ENCODE peak calls at places on chromosomes 13 and 19, in seven cellular contexts. X, L, M, V, Y, O and Z are unnamed samples.
A peak's percentile ranks its signal among the peaks of the same experiment; 100 is the strongest.

GRCh38 chr13:49097374-49097773 is 121.7 kb downstream of the FNDC3A start:
- DNase-seq in X (no peak), L (no peak), M (peak; percentile 78), V (no peak), Y (no peak), O (no peak), Z (no peak)

GRCh38 chr19:1094978-1095701 is at the start of gene POLR2E:
- DNase-seq in X (peak; percentile 99), L (peak; percentile 99), M (peak; percentile 99), V (peak; percentile 99), Y (peak; percentile 99), O (peak; percentile 99), Z (peak; percentile 95)

GRCh38 chr13:49633687-49634086 is 5.4 kb downstream of the ARL11 start:
- DNase-seq in X (no peak), L (no peak), M (no peak), V (no peak), Y (no peak), O (no peak), Z (no peak)

GRCh38 chr19:55694241-55694655 is 19.2 kb downstream of the EPN1 start:
- DNase-seq in X (no peak), L (peak; percentile 63), M (no peak), V (peak; percentile 23), Y (no peak), O (no peak), Z (no peak)

GRCh38 chr19:38932425-38933179 is 1.9 kb downstream of the MRPS12 start:
- DNase-seq in X (no peak), L (no peak), M (peak; percentile 46), V (no peak), Y (no peak), O (peak; percentile 33), Z (no peak)

GRCh38 chr19:9995999-9996398 is 14.3 kb downstream of the COL5A3 start:
- DNase-seq in X (no peak), L (no peak), M (no peak), V (no peak), Y (no peak), O (no peak), Z (no peak)

GRCh38 chr19:16064209-16064889 is 11.9 kb upstream of the TPM4 start:
- DNase-seq in X (no peak), L (no peak), M (no peak), V (no peak), Y (no peak), O (no peak), Z (no peak)

GRCh38 chr19:42005504-42005903 is 11.5 kb upstream of the ATP1A3 start:
- DNase-seq in X (no peak), L (no peak), M (no peak), V (no peak), Y (no peak), O (no peak), Z (no peak)

GRCh38 chr13:30715837-30716236 is 19.5 kb upstream of the ALOX5AP start:
- DNase-seq in X (no peak), L (no peak), M (no peak), V (peak; percentile 83), Y (no peak), O (no peak), Z (no peak)

GRCh38 chr19:18176367-18177310 is 3.0 kb downstream of the IFI30 start:
- DNase-seq in X (no peak), L (no peak), M (no peak), V (no peak), Y (no peak), O (no peak), Z (no peak)
- H3K4me1 ChIP-seq in X (peaks cover 6% of the 10 kb centered on the region), L (no peaks in the 10 kb centered on the region), M (peaks cover 13% of the 10 kb centered on the region), V (no peaks in the 10 kb centered on the region), Y (peaks cover 6% of the 10 kb centered on the region), O (peaks cover 16% of the 10 kb centered on the region), Z (peaks cover 3% of the 10 kb centered on the region)

GRCh38 chr13:114296448-114296847 is 15.0 kb downstream of the UPF3A start:
- DNase-seq in X (no peak), L (no peak), M (no peak), V (no peak), Y (no peak), O (no peak), Z (no peak)
- H3K4me3 ChIP-seq in X (no peak overlapping the region), L (no peak overlapping the region), M (no peak overlapping the region), V (no peak overlapping the region), Y (no peak overlapping the region), O (no peak overlapping the region), Z (no peak overlapping the region)

GRCh38 chr19:5621945-5622464 is 571 bp downstream of the SAFB2 start:
- DNase-seq in X (peak; percentile 48), L (no peak), M (peak; percentile 41), V (no peak), Y (peak; percentile 38), O (peak; percentile 26), Z (no peak)
- H3K4me1 ChIP-seq in X (peaks cover 18% of the 10 kb centered on the region), L (peaks cover 5% of the 10 kb centered on the region), M (peaks cover 37% of the 10 kb centered on the region), V (peaks cover 28% of the 10 kb centered on the region), Y (peaks cover 15% of the 10 kb centered on the region), O (peaks cover 77% of the 10 kb centered on the region), Z (peaks cover 20% of the 10 kb centered on the region)

GRCh38 chr13:80654638-80655249 is 313.8 kb upstream of the SPRY2 start:
- DNase-seq in X (no peak), L (peak; percentile 71), M (no peak), V (peak; percentile 25), Y (no peak), O (no peak), Z (no peak)
- H3K4me3 ChIP-seq in X (no peak overlapping the region), L (no peak overlapping the region), M (no peak overlapping the region), V (peak overlapping the region; percentile 35), Y (no peak overlapping the region), O (no peak overlapping the region), Z (no peak overlapping the region)

DNA sequence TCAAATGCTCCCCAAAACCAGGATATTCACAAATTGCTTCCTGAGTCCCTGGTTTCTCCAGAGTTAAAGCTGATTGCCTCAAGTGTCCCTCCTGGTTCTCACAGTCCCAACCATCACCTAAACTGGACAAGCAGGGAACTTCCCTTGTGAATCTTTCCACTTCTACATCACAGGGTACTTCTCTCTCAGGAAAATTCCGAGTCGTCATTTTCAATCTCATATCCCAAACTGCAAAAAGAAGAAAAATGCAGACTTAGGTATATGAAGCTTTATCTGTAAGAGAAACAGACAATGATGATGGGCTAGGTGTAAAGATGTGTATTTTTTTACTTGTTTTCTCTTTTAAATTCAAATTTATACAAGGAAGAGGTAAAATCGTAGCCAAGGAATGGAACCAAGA is 21.3 kb downstream of the ZNF329 start:
- DNase-seq in X (no peak), L (no peak), M (no peak), V (no peak), Y (no peak), O (no peak), Z (no peak)
- H3K4me1 ChIP-seq in X (no peaks in the 10 kb centered on the region), L (no peaks in the 10 kb centered on the region), M (no peaks in the 10 kb centered on the region), V (no peaks in the 10 kb centered on the region), Y (no peaks in the 10 kb centered on the region), O (no peaks in the 10 kb centered on the region), Z (no peaks in the 10 kb centered on the region)

GRCh38 chr19:13298565-13299481 is 148.6 kb downstream of the IER2 start:
- DNase-seq in X (no peak), L (no peak), M (no peak), V (no peak), Y (no peak), O (no peak), Z (no peak)
- H3K4me3 ChIP-seq in X (no peak overlapping the region), L (no peak overlapping the region), M (peak overlapping the region; percentile 49), V (no peak overlapping the region), Y (no peak overlapping the region), O (no peak overlapping the region), Z (no peak overlapping the region)

DNA sequence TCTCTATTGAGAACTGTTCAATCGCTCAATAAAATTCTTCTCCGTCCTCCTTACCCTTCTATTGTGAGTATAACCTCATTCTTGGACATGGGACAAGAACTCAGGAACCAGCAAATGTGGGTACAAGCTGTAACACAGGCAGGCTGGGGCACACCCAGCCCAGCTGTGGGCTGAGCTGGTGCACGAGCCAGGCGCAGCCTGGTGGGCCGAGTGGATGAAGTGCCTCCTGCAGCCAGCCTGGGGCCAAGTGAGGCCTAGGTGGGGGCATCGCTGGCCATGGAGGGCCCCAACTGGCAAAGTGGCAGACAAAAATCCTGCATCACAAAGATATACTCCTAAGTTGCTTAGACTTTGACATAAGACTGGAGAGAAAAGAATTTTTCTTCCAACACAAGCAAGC is 57.9 kb upstream of the DIAPH3 start:
- DNase-seq in X (no peak), L (no peak), M (no peak), V (no peak), Y (no peak), O (no peak), Z (no peak)
- H3K4me1 ChIP-seq in X (no peaks in the 10 kb centered on the region), L (no peaks in the 10 kb centered on the region), M (no peaks in the 10 kb centered on the region), V (no peaks in the 10 kb centered on the region), Y (no peaks in the 10 kb centered on the region), O (no peaks in the 10 kb centered on the region), Z (no peaks in the 10 kb centered on the region)

GRCh38 chr19:46413262-46414031 is at the start of gene CCDC8:
- DNase-seq in X (peak; percentile 97), L (peak; percentile 92), M (peak; percentile 90), V (peak; percentile 94), Y (peak; percentile 97), O (no peak), Z (peak; percentile 89)

GRCh38 chr19:46411088-46412033 is 2.0 kb downstream of the CCDC8 start:
- DNase-seq in X (no peak), L (no peak), M (no peak), V (no peak), Y (peak; percentile 4), O (no peak), Z (no peak)

GRCh38 chr19:46410205-46411087 is 2.9 kb downstream of the CCDC8 start:
- DNase-seq in X (no peak), L (no peak), M (no peak), V (no peak), Y (no peak), O (no peak), Z (no peak)

GRCh38 chr19:46412034-46412982 is 1.1 kb downstream of the CCDC8 start:
- DNase-seq in X (no peak), L (no peak), M (no peak), V (no peak), Y (peak; percentile 40), O (no peak), Z (no peak)

DNA sequence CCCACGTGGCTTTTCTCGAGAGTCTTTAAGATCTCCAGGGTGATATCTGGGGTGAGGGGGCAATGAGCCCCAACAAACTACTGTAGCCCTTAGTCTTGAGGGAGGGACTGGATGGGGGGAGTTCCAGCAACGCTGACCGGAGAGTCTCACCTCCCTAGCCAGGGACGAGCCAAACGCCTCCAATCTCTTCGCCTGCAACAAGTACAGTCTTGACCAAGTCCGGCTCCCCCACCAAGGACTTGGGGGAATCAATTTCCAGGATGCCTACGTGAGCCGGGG is 442 bp downstream of the CCDC8 start:
- DNase-seq in X (no peak), L (no peak), M (no peak), V (no peak), Y (no peak), O (no peak), Z (no peak)
- H3K4me3 ChIP-seq in X (peak overlapping the region; percentile 64), L (peak overlapping the region; percentile 43), M (peak overlapping the region; percentile 81), V (peak overlapping the region; percentile 64), Y (peak overlapping the region; percentile 77), O (no peak overlapping the region), Z (peak overlapping the region; percentile 35)

DNA sequence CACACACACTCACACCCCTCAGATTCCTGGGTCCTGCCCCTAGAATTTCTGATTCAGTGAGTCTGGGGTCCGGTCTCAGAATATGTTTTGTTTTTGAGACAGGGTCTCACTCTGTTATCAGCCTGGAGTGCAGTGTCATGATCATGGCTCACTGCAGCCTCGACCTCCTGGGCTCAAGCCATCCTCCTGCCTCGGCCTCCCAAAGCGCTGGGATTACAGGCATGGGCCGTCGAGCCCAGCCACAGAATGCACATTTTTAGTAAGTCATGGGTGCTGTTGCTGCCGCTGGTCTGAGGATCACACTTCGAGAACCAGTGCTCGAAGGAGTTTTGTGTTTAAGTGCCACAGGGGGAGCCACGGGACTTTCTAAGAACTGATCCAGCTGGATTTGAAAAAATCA is 22.1 kb upstream of the TNFSF14 start:
- DNase-seq in X (no peak), L (peak; percentile 32), M (no peak), V (no peak), Y (no peak), O (no peak), Z (no peak)
- H3K4me1 ChIP-seq in X (no peaks in the 10 kb centered on the region), L (no peaks in the 10 kb centered on the region), M (no peaks in the 10 kb centered on the region), V (no peaks in the 10 kb centered on the region), Y (no peaks in the 10 kb centered on the region), O (no peaks in the 10 kb centered on the region), Z (no peaks in the 10 kb centered on the region)

GRCh38 chr19:46426035-46426505 is 2.7 kb downstream of the PNMA8C start:
- DNase-seq in X (no peak), L (no peak), M (no peak), V (no peak), Y (peak; percentile 62), O (no peak), Z (no peak)
- H3K4me3 ChIP-seq in X (peak overlapping the region; percentile 44), L (peak overlapping the region; percentile 56), M (peak overlapping the region; percentile 86), V (peak overlapping the region; percentile 53), Y (peak overlapping the region; percentile 16), O (peak overlapping the region; percentile 43), Z (peak overlapping the region; percentile 30)